ENCODE peak calls at places on chromosomes 6 and 20, in five cellular contexts. G is HCT116, D is GM12878, F is H1, N is K562. K is an unnamed sample.

GRCh38 chr20:44809380-44810060 is 826 bp downstream of the RIMS4 start:
- DNase-seq in G (no peak), D (no peak), F (peak; percentile 69), N (no peak), K (no peak)

GRCh38 chr20:6152777-6153176 is 29.9 kb upstream of the FERMT1 start:
- DNase-seq in G (no peak), D (no peak), F (no peak), N (no peak), K (no peak)

GRCh38 chr6:43927525-43928210 is 157.7 kb downstream of the VEGFA start:
- DNase-seq in G (no peak), D (no peak), F (no peak), N (no peak), K (peak; percentile 7)

GRCh38 chr6:98941319-98941718 is 6.4 kb downstream of the FBXL4 start:
- DNase-seq in G (no peak), D (no peak), F (no peak), N (no peak), K (no peak)

GRCh38 chr6:124433369-124434064 is 528.7 kb upstream of the RNF217 start:
- DNase-seq in G (no peak), D (no peak), F (no peak), N (no peak), K (no peak)

GRCh38 chr6:76552268-76552667 is 479.8 kb upstream of the IMPG1 start:
- DNase-seq in G (no peak), D (no peak), F (no peak), N (no peak), K (no peak)

GRCh38 chr6:13280253-13280652 is 48.1 kb downstream of the TBC1D7 start:
- DNase-seq in G (no peak), D (no peak), F (no peak), N (no peak), K (no peak)

GRCh38 chr6:41073968-41074691 is 1.4 kb downstream of the NFYA start:
- DNase-seq in G (no peak), D (no peak), F (no peak), N (no peak), K (peak; percentile 37)

GRCh38 chr20:35005463-35005961 is 49.8 kb downstream of the MYH7B start:
- DNase-seq in G (no peak), D (no peak), F (no peak), N (no peak), K (no peak)

GRCh38 chr6:52724041-52724405 is 39.3 kb downstream of the GSTA2 start:
- DNase-seq in G (no peak), D (no peak), F (no peak), N (no peak), K (peak; percentile 2)

GRCh38 chr6:67680297-67680932 is 954.7 kb upstream of the ADGRB3 start:
- DNase-seq in G (no peak), D (no peak), F (no peak), N (no peak), K (peak; percentile 2)

GRCh38 chr6:5214570-5215052 is 46.1 kb downstream of the LYRM4 start:
- DNase-seq in G (peak; percentile 4), D (no peak), F (peak; percentile 90), N (peak; percentile 64), K (peak; percentile 46)

GRCh38 chr6:24908555-24908954 is 27.2 kb downstream of the RIPOR2 start:
- DNase-seq in G (no peak), D (no peak), F (no peak), N (no peak), K (no peak)
- H4K20me1 ChIP-seq in G (no peaks in the 10 kb centered on the region), D (no peaks in the 10 kb centered on the region), F (peaks cover 11% of the 10 kb centered on the region), N (peaks cover 3% of the 10 kb centered on the region), K (no peaks in the 10 kb centered on the region)

GRCh38 chr20:50577175-50578018 is 67.2 kb downstream of the PTPN1 start:
- DNase-seq in G (no peak), D (no peak), F (no peak), N (no peak), K (no peak)
- TF ChIP-seq POLR2AphosphoS5 in G (no peak), D (no peak), F (no peak), N (no peak), K (no peak)

GRCh38 chr6:37171141-37171969 is 1.4 kb downstream of the PIM1 start:
- DNase-seq in G (no peak), D (no peak), F (peak; percentile 60), N (peak; percentile 27), K (peak; percentile 48)
- TF ChIP-seq POLR2A in G (no peak), D (peak; percentile 17), F (no peak), N (peak; percentile 3), K (no peak)

GRCh38 chr20:25376236-25376635 is 14.4 kb downstream of the ABHD12 start:
- DNase-seq in G (no peak), D (no peak), F (no peak), N (no peak), K (no peak)

GRCh38 chr20:25380945-25381614 is 9.6 kb downstream of the ABHD12 start:
- DNase-seq in G (no peak), D (no peak), F (no peak), N (no peak), K (no peak)

GRCh38 chr20:25376886-25377285 is 13.7 kb downstream of the ABHD12 start:
- DNase-seq in G (no peak), D (no peak), F (no peak), N (no peak), K (no peak)

GRCh38 chr20:25378884-25379733 is 11.5 kb downstream of the ABHD12 start:
- DNase-seq in G (no peak), D (no peak), F (no peak), N (no peak), K (no peak)

DNA sequence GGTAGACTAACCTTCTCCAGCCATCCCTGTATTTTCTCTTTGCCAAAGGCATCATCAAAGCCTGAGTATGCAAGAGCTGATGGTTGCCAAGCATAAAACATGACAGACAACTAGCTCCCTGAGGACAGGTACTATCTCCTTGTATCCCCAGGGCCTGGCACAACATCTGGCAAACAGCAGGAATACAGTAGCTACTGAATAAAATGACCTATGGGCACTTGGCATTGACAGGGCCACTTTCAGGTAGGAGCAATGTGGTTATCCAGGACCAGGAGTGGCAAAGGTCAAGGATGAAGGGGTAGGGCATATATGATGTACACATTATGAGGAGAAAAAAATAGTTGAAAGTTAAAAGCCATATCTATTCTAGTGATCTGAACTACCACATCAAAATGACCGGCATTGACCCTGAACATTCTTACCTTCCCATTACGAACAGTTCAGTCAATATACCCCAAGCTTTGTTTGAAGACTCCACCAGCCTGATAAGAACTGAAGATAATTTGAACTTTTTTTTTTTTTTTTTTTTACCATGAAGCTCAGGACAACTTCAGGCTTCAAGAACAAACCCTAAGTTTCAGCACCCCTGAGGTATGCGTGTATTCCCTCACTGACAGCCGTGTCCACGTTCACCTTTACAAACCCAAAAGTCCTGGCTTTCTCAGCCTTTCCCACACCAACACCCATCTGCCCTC is 12.3 kb downstream of the ABHD12 start:
- DNase-seq in G (no peak), D (no peak), F (no peak), N (no peak), K (no peak)
- H4K20me1 ChIP-seq in G (no peaks in the 10 kb centered on the region), D (no peaks in the 10 kb centered on the region), F (peaks cover 31% of the 10 kb centered on the region), N (peaks cover 4% of the 10 kb centered on the region), K (no peaks in the 10 kb centered on the region)

GRCh38 chr6:157076427-157076774 is 246.9 kb downstream of the TMEM242 start:
- DNase-seq in G (no peak), D (no peak), F (no peak), N (no peak), K (no peak)
- TF ChIP-seq POLR2AphosphoS5 in G (no peak), D (no peak), F (no peak), N (no peak), K (no peak)

GRCh38 chr6:37711331-37711924 is 13.7 kb upstream of the MDGA1 start:
- DNase-seq in G (no peak), D (no peak), F (no peak), N (peak; percentile 85), K (no peak)
- TF ChIP-seq POLR2A in G (no peak), D (no peak), F (no peak), N (no peak), K (no peak)

GRCh38 chr6:149319413-149319812 is 1.9 kb downstream of the TAB2 start:
- DNase-seq in G (no peak), D (no peak), F (no peak), N (no peak), K (peak; percentile 50)
- H4K20me1 ChIP-seq in G (peaks cover 15% of the 10 kb centered on the region), D (no peaks in the 10 kb centered on the region), F (peaks cover 8% of the 10 kb centered on the region), N (peaks cover 10% of the 10 kb centered on the region), K (peaks cover 24% of the 10 kb centered on the region)

DNA sequence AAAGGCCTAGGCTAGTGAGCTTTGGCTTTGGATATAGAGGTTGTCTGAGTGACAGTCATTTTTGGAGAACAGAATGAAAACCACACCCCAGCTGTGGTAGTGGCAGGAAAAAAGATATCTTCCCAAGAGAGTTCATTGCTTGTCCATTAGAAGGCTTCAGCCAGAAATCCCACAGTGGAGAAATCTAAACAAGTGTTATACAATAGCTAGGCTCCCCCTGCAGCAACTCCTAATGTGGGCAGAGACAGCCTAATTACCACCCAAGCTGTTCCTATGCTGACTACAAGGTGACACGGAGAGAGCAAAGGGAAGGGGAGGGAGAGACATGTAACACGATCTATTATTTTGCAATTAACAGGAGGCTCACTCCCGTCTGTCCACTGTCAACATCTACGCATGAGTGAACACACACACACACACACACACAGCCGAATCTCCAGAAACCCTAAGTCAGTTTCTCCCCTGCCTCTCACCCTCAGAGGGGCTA is 147.5 kb upstream of the TCF21 start:
- DNase-seq in G (peak; percentile 28), D (no peak), F (no peak), N (no peak), K (no peak)
- TF ChIP-seq POLR2AphosphoS5 in G (no peak), D (no peak), F (no peak), N (no peak), K (no peak)

GRCh38 chr6:144215932-144216667 is 65.8 kb downstream of the STX11 start:
- DNase-seq in G (peak; percentile 91), D (peak; percentile 96), F (peak; percentile 98), N (peak; percentile 89), K (peak; percentile 100)
- TF ChIP-seq POLR2A in G (no peak), D (peak; percentile 79), F (peak; percentile 56), N (peak; percentile 67), K (peak; percentile 50)

K was measured in endothelial cell of umbilical vein.